ENCODE peak calls at places on chromosome 22, in seven cellular contexts. B is T-cell; M is stimulated activated CD4-positive, alpha-beta T cell treated with anti-CD3 and anti-CD28 coated beads, Interleukin-15, amount 100 ng/mL, for 48 hours; W is ureter; S is occipital lobe; Z is NT2/D1; X is NCI-H446. I is an unnamed sample.

GRCh38 chr22:26732284-26732683 is 74.9 kb downstream of the MIAT start:
- DNase-seq in W (no peak), M (no peak), Z (no peak), S (no peak), X (no peak), B (no peak), I (no peak)

GRCh38 chr22:46237453-46238158 is 12.5 kb downstream of the CDPF1 start:
- DNase-seq in S (no peak), X (no peak), B (no peak), Z (no peak), W (no peak), M (no peak), I (no peak)

GRCh38 chr22:42461511-42461910 is 29.3 kb upstream of the NFAM1 start:
- DNase-seq in W (no peak), M (no peak), B (no peak), X (no peak), Z (no peak), S (no peak), I (no peak)

GRCh38 chr22:36773935-36774334 is 2.0 kb downstream of the IFT27 start:
- DNase-seq in S (no peak), Z (no peak), B (no peak), M (no peak), X (no peak), W (no peak), I (no peak)

GRCh38 chr22:20798974-20799373 is 25.1 kb downstream of the SERPIND1 start:
- DNase-seq in X (no peak), M (no peak), W (no peak), B (no peak), Z (no peak), S (no peak), I (no peak)

GRCh38 chr22:17243524-17243923 is 24.3 kb upstream of the ADA2 start:
- DNase-seq in S (no peak), W (no peak), X (no peak), B (no peak), M (no peak), Z (no peak), I (no peak)

GRCh38 chr22:32119568-32120235 is 39.4 kb downstream of the C22orf42 start:
- DNase-seq in W (no peak), S (no peak), M (no peak), X (no peak), Z (no peak), B (no peak), I (no peak)

GRCh38 chr22:27850000-27850465 is 48.5 kb upstream of the MN1 start:
- DNase-seq in Z (peak; percentile 42), B (no peak), X (no peak), M (no peak), S (no peak), W (no peak), I (no peak)

GRCh38 chr22:24816841-24817240 is 10.8 kb downstream of the SGSM1 start:
- DNase-seq in W (no peak), B (no peak), M (no peak), X (no peak), Z (no peak), S (no peak), I (no peak)

GRCh38 chr22:48042621-48043395 is 1280.4 kb downstream of the TBC1D22A start:
- DNase-seq in W (no peak), Z (no peak), B (no peak), X (no peak), M (no peak), S (no peak), I (no peak)

GRCh38 chr22:29782061-29782845 is 15.1 kb downstream of the UQCR10 start:
- DNase-seq in Z (no peak), B (no peak), W (peak; percentile 67), S (peak; percentile 37), M (no peak), X (no peak), I (no peak)

GRCh38 chr22:20244744-20245576 is 23.2 kb downstream of the RTN4R start:
- DNase-seq in B (peak; percentile 80), W (no peak), S (no peak), X (no peak), Z (no peak), M (no peak), I (no peak)

GRCh38 chr22:33389927-33390326 is 331.7 kb upstream of the SYN3 start:
- DNase-seq in B (no peak), W (no peak), X (no peak), S (no peak), Z (no peak), M (no peak), I (no peak)

GRCh38 chr22:24951942-24952836 is at the start of gene KIAA1671:
- DNase-seq in Z (peak; percentile 81), B (peak; percentile 76), X (peak; percentile 18), S (peak; percentile 78), M (peak; percentile 67), W (peak; percentile 89), I (peak; percentile 28)

GRCh38 chr22:24445481-24446290 is 18.3 kb downstream of the ADORA2A start:
- DNase-seq in Z (no peak), S (no peak), X (no peak), W (no peak), M (no peak), B (no peak), I (no peak)

GRCh38 chr22:29914991-29915390 is 32.0 kb downstream of the MTMR3 start:
- DNase-seq in S (no peak), Z (no peak), M (no peak), W (no peak), X (no peak), B (no peak), I (no peak)

GRCh38 chr22:37453696-37454095 is 26.4 kb upstream of the ELFN2 start:
- DNase-seq in M (no peak), B (no peak), X (no peak), W (no peak), S (no peak), Z (no peak), I (no peak)

GRCh38 chr22:24426859-24427499 is 420 bp upstream of the ADORA2A start:
- DNase-seq in W (no peak), B (peak; percentile 44), M (no peak), Z (no peak), X (no peak), S (no peak), I (no peak)

GRCh38 chr22:24516301-24516737 is 21.2 kb downstream of the UPB1 start:
- DNase-seq in W (peak; percentile 53), X (no peak), M (no peak), S (no peak), B (no peak), Z (peak; percentile 36), I (no peak)

GRCh38 chr22:20979243-20979809 is 2.8 kb upstream of the LZTR1 start:
- DNase-seq in Z (peak; percentile 90), W (peak; percentile 87), S (no peak), B (peak; percentile 71), X (no peak), M (peak; percentile 75), I (no peak)

GRCh38 chr22:43431821-43432554 is 20.2 kb downstream of the MPPED1 start:
- DNase-seq in S (no peak), Z (no peak), M (no peak), B (no peak), X (no peak), W (no peak), I (no peak)

GRCh38 chr22:36765131-36765942 is 10.6 kb downstream of the IFT27 start:
- DNase-seq in X (no peak), W (no peak), B (no peak), M (no peak), Z (no peak), S (no peak), I (no peak)

GRCh38 chr22:39686178-39686620 is 115.6 kb downstream of the CACNA1I start:
- DNase-seq in X (no peak), B (no peak), Z (no peak), S (no peak), W (no peak), M (no peak), I (no peak)

GRCh38 chr22:33315954-33316353 is 257.8 kb upstream of the SYN3 start:
- DNase-seq in W (no peak), M (no peak), S (no peak), B (no peak), X (no peak), Z (no peak), I (no peak)

GRCh38 chr22:18035740-18036139 is 11.4 kb upstream of the MICAL3 start:
- DNase-seq in X (no peak), B (no peak), W (no peak), Z (no peak), M (no peak), S (no peak), I (no peak)

GRCh38 chr22:38487946-38488345 is 18.2 kb downstream of the DDX17 start:
- DNase-seq in W (no peak), X (no peak), S (no peak), Z (no peak), M (no peak), B (no peak), I (no peak)

GRCh38 chr22:25666308-25666707 is 75.7 kb upstream of the MYO18B start:
- DNase-seq in S (no peak), M (no peak), B (no peak), Z (no peak), W (peak; percentile 70), X (no peak), I (no peak)

GRCh38 chr22:23520875-23521441 is 59.1 kb downstream of the IGLL1 start:
- DNase-seq in B (no peak), X (peak; percentile 53), S (no peak), W (no peak), Z (no peak), M (no peak), I (no peak)

GRCh38 chr22:45692549-45692948 is 20.9 kb downstream of the ATXN10 start:
- DNase-seq in X (no peak), Z (no peak), B (no peak), M (no peak), S (no peak), W (no peak), I (no peak)

GRCh38 chr22:48478124-48478523 is 1349.5 kb downstream of the BRD1 start:
- DNase-seq in W (no peak), X (no peak), M (no peak), Z (no peak), B (no peak), S (no peak), I (no peak)

I was measured in DMS 273 treated with DMSO at 0.1 percent for 48 hours.